ENCODE peak calls at places on chromosome 16, in five cellular contexts. X, A, L, B and M are unnamed samples.

GRCh38 chr16:2814757-2815298 is 2.2 kb upstream of the PRSS21 start:
- DNase-seq in X (no peak), A (no peak), L (no peak), B (no peak), M (no peak)

GRCh38 chr16:48153689-48154265 is 2.0 kb downstream of the ABCC12 start:
- DNase-seq in X (no peak), A (no peak), L (no peak), B (no peak), M (no peak)

GRCh38 chr16:68310441-68311315 is at the start of the genes PRMT7 and SLC7A6OS:
- DNase-seq in X (peak), A (peak), L (no peak), B (peak), M (peak)

GRCh38 chr16:9364721-9365693 is 273.6 kb downstream of the HAPSTR1 start:
- DNase-seq in X (no peak), A (no peak), L (no peak), B (no peak), M (no peak)

GRCh38 chr16:67963325-67964321 is 4.8 kb downstream of the SLC12A4 start:
- DNase-seq in X (peak), A (no peak), L (no peak), B (no peak), M (no peak)

GRCh38 chr16:3578610-3579551 is 1.7 kb upstream of the NLRC3 start:
- DNase-seq in X (no peak), A (no peak), L (no peak), B (no peak), M (no peak)

GRCh38 chr16:77304134-77304533 is 104.9 kb downstream of the SYCE1L start:
- DNase-seq in X (no peak), A (no peak), L (no peak), B (no peak), M (no peak)

GRCh38 chr16:86362155-86362849 is 148.0 kb upstream of the FOXF1 start:
- DNase-seq in X (no peak), A (no peak), L (no peak), B (no peak), M (no peak)

GRCh38 chr16:51150894-51151320 is at the start of gene SALL1:
- DNase-seq in X (no peak), A (no peak), L (no peak), B (no peak), M (no peak)

GRCh38 chr16:52568495-52568894 is 21.6 kb upstream of the TOX3 start:
- DNase-seq in X (no peak), A (no peak), L (no peak), B (no peak), M (no peak)

GRCh38 chr16:83953796-83954576 is 946 bp downstream of the OSGIN1 start:
- DNase-seq in X (peak), A (peak), L (no peak), B (peak), M (no peak)

DNA sequence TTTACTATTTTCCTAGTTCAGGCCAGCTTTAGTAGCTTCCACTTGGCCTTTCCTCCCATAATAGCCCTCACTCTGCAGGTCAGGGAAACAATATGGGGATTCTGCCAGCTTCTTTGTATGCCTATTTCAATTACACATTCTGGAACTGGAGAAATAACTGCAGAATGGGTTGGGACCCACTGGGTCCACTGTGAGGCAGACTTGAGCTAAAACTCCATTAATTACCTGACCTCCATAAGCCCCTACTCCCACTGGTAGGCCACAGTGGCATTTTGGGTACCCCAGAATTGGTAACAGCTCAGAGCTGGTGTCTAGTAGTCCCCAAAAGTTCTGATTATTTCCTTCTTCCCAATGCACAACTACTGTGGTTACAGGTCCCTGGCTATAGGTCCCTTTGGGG is 16.7 kb upstream of the TENT4B start:
- DNase-seq in X (no peak), A (no peak), L (no peak), B (no peak), M (no peak)
- TF ChIP-seq CTCF in X (peak), A (no peak), L (peak), B (no peak), M (no peak)

DNA sequence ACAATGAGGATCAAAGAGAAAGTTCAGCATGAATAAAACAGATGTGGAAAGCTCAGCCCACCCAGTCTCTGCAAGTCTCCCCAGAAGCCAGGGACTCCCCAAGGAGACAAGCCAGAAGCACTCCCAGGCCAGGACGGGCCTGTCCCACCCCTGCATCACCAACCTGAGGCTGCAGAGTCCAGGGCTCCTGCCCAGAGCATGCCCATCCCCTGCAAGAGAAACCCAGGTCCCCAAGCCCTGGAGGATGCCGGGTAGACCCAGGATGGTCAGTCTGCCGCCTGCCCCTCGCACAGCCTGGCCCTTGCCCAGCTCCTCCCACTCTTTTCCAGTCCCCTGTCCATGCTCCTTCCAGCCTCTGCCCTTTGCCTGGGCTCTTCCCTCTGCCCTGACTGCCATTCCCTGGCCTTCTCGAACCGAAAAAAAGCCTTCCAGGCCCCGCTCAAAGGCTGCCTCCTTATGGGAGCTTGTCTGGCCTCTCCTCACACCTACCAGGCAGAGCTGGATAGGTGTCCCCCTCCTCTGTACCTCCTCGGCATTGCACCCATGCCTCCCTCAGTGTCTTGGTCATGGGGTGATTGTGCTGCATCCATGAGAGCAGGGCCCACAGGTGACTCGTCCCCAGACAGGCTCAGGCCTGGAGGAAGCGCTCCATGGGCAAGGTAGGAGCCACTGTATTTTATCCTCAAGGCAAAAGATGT is 44.8 kb downstream of the BEAN1 start:
- DNase-seq in X (no peak), A (no peak), L (no peak), B (peak), M (no peak)
- TF ChIP-seq CTCF in X (peak), A (no peak), L (no peak), B (no peak), M (no peak)

DNA sequence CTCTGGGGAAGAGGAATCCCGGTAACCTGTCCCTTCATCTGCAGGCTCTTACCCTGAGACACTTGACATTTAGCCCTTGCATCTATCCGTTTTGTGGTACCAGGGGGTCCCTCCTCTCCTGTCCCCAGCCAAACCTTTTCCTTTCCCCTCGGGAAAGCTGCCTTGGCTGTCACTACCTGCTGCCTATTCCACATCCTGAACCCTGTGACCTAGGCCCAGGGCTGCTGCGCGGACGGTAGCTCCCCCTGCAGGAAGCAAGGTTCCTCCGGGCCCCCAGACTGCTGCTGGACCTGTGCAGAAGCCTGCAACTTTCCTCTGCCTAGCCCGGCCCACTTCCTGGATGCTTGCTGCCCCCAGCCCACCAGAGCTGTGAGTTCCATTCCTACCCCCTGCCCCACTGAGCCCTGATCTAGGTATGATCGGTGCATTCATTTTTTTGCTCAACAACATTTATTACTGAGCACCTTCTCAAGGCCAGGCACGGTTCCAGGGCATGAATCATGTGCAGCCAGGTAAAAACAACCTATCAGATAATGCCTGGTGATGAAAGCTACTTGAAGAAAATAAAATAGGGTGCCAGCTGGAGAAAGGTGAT is 10.5 kb upstream of the ALDOA start:
- DNase-seq in X (no peak), A (peak), L (no peak), B (peak), M (no peak)
- TF ChIP-seq CTCF in X (peak), A (peak), L (peak), B (peak), M (peak)

GRCh38 chr16:46688101-46688656 is 799 bp downstream of the VPS35 start:
- DNase-seq in X (peak), A (peak), L (no peak), B (peak), M (no peak)
- TF ChIP-seq CTCF in X (peak), A (no peak), L (no peak), B (no peak), M (no peak)

DNA sequence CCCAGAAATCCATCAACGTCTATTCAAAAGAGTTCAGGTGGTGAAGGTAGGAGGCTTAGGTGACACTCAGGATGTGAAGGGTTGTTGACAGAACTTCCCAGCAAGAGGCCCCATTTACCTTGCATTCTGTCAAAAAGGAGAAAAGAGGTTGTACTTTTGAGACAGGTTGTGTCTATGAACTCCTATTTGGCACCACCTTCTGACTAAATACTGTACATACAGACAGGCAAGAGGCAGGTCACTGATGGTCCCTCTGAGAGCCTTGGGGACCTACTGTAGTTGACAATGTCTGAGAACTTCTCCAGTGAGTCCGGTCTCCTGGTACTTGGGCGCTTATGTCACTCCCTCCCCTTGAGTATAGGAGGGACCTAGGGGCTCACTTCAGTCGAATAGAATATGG is 479.3 kb upstream of the ZFHX3 start:
- DNase-seq in X (peak), A (no peak), L (no peak), B (no peak), M (no peak)
- TF ChIP-seq CTCF in X (no peak), A (peak), L (no peak), B (no peak), M (peak)

DNA sequence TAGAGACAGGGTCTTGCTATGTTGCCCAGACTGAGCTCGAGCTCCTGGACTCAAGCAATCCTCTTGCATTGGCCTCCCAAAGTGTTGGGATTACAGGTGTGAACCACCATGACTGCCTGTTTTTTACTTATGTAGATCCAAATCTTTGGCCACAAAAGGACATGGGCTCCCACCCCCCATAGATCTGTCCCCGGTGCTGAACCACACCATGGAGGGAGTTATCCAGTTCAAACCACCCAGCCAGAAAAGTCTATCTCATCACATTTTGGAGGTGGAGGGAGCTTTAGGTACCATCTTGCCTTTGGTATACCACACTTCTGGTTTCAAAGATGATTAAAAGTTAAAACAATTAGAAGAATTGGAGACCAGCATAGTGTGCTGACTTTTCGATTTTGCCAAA is 26.2 kb downstream of the SHISA9 start:
- DNase-seq in X (no peak), A (no peak), L (no peak), B (no peak), M (no peak)
- TF ChIP-seq CTCF in X (no peak), A (no peak), L (no peak), B (no peak), M (no peak)

DNA sequence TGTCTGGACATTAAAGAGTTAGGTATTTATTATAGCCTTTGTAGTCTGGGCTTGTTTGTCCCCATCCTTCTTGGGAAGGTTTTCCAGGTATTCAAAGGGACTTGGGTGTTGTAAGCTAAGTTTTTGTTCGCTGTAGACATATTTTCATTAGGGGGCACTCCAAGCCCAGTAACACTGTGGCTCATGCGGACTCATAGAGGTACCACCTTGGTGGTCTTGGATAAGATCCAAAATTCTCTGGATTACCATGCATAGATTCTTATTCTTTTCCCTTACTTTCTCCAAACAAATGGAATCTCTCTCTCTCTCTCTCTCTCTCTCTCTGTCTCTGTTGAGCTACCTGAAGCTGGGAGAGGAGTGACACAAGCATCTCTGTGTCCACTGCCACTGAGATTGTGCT is 48.9 kb downstream of the ERCC4 start:
- DNase-seq in X (no peak), A (no peak), L (no peak), B (no peak), M (no peak)
- TF ChIP-seq CTCF in X (no peak), A (no peak), L (no peak), B (no peak), M (no peak)

GRCh38 chr16:80319181-80319580 is 221.6 kb upstream of the DYNLRB2 start:
- DNase-seq in X (peak), A (peak), L (no peak), B (peak), M (no peak)
- TF ChIP-seq CTCF in X (peak), A (no peak), L (no peak), B (peak), M (no peak)

GRCh38 chr16:85056211-85056748 is 28.7 kb downstream of the KIAA0513 start:
- DNase-seq in X (peak), A (no peak), L (no peak), B (no peak), M (no peak)
- TF ChIP-seq CTCF in X (peak), A (no peak), L (peak), B (peak), M (peak)

DNA sequence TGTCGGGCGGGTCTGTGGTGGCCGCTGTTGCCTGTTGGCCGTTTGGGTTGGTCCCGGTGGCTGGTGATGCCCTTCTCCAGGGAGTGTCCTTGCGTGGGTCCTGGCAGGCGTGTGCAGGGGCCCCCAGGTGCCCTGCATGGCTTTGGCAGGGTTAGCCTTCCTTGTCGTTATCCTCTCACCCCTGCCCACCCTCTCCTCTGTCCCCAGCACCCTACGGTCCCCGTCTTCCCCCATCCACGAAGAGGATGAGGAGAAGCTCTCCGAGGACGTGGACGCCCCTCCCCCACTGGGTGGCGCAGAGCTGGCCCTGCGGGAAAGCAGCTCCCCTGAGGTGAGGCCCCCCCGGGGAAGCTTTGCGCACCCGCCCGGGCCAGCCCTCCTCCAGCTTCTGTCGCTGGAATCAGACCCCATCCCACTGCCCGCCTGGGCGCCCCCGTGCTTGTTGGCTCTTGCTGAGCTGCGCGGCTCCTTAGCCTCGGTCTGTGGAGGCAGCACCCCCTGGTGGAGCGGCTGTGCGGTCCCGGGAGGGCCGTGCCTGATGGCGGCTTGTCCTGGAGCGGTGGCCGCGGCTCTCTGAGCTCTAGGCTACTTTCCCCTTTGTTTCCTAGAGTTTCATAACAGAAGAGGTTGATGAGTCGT is 10.6 kb upstream of the NUDT16L1 start:
- DNase-seq in X (peak), A (peak), L (no peak), B (peak), M (no peak)
- TF ChIP-seq CTCF in X (peak), A (peak), L (peak), B (peak), M (peak)